ENCODE peak calls at places on chromosome 14, in five cellular contexts. L is posterior cingulate gyrus, E is COLO829, G is NCI-H1092 treated with DMSO at 0.1 percent for 48 hours, T is left cardiac atrium. R is an unnamed sample.

GRCh38 chr14:76423534-76423933 is 47.6 kb downstream of the ESRRB start:
- DNase-seq in E (no peak), T (no peak), L (no peak), G (no peak), R (no peak)

GRCh38 chr14:103519043-103519836 is 3.4 kb downstream of the CKB start:
- DNase-seq in E (no peak), L (no peak), T (peak), G (no peak), R (no peak)

GRCh38 chr14:34536951-34537676 is 2.4 kb downstream of the EAPP start:
- DNase-seq in T (no peak), E (no peak), L (no peak), G (no peak), R (no peak)

GRCh38 chr14:28308727-28309126 is 457.9 kb upstream of the FOXG1 start:
- DNase-seq in L (no peak), T (no peak), E (no peak), G (no peak), R (no peak)

GRCh38 chr14:59087711-59088110 is 100.8 kb upstream of the DAAM1 start:
- DNase-seq in G (no peak), L (no peak), T (no peak), E (no peak), R (no peak)

GRCh38 chr14:68016243-68016914 is 196.8 kb downstream of the RAD51B start:
- DNase-seq in E (no peak), L (no peak), T (no peak), G (no peak), R (no peak)

GRCh38 chr14:54603362-54603761 is 36.4 kb downstream of the SAMD4A start:
- DNase-seq in E (no peak), G (no peak), T (no peak), L (no peak), R (no peak)

GRCh38 chr14:101176535-101177205 is 273.1 kb upstream of the RTL1 start:
- DNase-seq in L (no peak), T (no peak), G (peak), E (no peak), R (no peak)

GRCh38 chr14:52871606-52872005 is 79.2 kb downstream of the FERMT2 start:
- DNase-seq in L (no peak), T (no peak), G (no peak), E (no peak), R (no peak)

GRCh38 chr14:31990959-31991541 is 86.1 kb upstream of the ARHGAP5 start:
- DNase-seq in L (no peak), T (no peak), E (peak), G (no peak), R (no peak)

GRCh38 chr14:20698934-20699333 is 10.4 kb downstream of the ANG start:
- DNase-seq in L (no peak), T (no peak), E (no peak), G (no peak), R (no peak)

GRCh38 chr14:54659365-54659764 is 92.4 kb downstream of the SAMD4A start:
- DNase-seq in G (no peak), E (no peak), L (no peak), T (no peak), R (no peak)

GRCh38 chr14:21825845-21826244 is 152.2 kb upstream of the OR4E1 start:
- DNase-seq in E (no peak), T (no peak), G (no peak), L (no peak), R (no peak)

GRCh38 chr14:73729556-73730265 is 15.5 kb upstream of the PNMA1 start:
- DNase-seq in T (no peak), L (no peak), E (no peak), G (no peak), R (no peak)

GRCh38 chr14:92651793-92652382 is 96.5 kb downstream of the LGMN start:
- DNase-seq in T (peak), G (no peak), E (no peak), L (no peak), R (no peak)

GRCh38 chr14:79254069-79254775 is 957.1 kb downstream of the DIO2 start:
- DNase-seq in G (no peak), T (no peak), E (peak), L (no peak), R (no peak)

GRCh38 chr14:80434574-80435321 is 223.4 kb upstream of the DIO2 start:
- DNase-seq in G (no peak), T (no peak), L (no peak), E (no peak), R (no peak)

GRCh38 chr14:52755607-52756316 is 25.8 kb downstream of the STYX start:
- DNase-seq in T (no peak), L (no peak), G (no peak), E (no peak), R (no peak)

GRCh38 chr14:100827751-100828447 is 2.0 kb downstream of the MEG3 start:
- DNase-seq in L (no peak), E (no peak), T (no peak), G (no peak), R (no peak)

GRCh38 chr14:103361868-103362267 is 23.3 kb upstream of the MARK3 start:
- DNase-seq in E (peak), G (no peak), T (no peak), L (no peak), R (no peak)

GRCh38 chr14:23646648-23647549 is 10.7 kb downstream of the DHRS2 start:
- DNase-seq in L (no peak), E (no peak), T (no peak), G (no peak), R (no peak)

GRCh38 chr14:47619397-47619796 is 56.0 kb downstream of the MDGA2 start:
- DNase-seq in G (no peak), E (no peak), T (no peak), L (no peak), R (no peak)

GRCh38 chr14:79411403-79412174 is 799.7 kb downstream of the DIO2 start:
- DNase-seq in E (peak), T (no peak), L (no peak), G (no peak), R (no peak)

R was measured in DMS79.